ENCODE peak calls at places on chromosomes 4 and X, in four cellular contexts. O is lung, Z is foreskin keratinocyte, C is GM12878. X is an unnamed sample.

GRCh38 chr4:1842993-1843448 is 12.9 kb downstream of the LETM1 start:
- DNase-seq in O (no peak), Z (no peak), C (no peak), X (no peak)

GRCh38 chrX:123450217-123450616 is 266.1 kb downstream of the GRIA3 start:
- DNase-seq in O (no peak), Z (no peak), C (no peak), X (no peak)

GRCh38 chrX:44874481-44875184 is 1.6 kb downstream of the KDM6A start:
- DNase-seq in O (peak), Z (peak), C (no peak), X (no peak)

GRCh38 chr4:183659029-183659870 is at the start of the genes RWDD4 and TRAPPC11:
- DNase-seq in O (peak), Z (peak), C (peak), X (peak)

GRCh38 chr4:47930971-47931804 is 16.8 kb upstream of the NFXL1 start:
- DNase-seq in O (no peak), Z (peak), C (no peak), X (no peak)

GRCh38 chr4:140103676-140104075 is 50.3 kb downstream of the MAML3 start:
- DNase-seq in O (no peak), Z (peak), C (peak), X (no peak)

GRCh38 chr4:5772528-5773270 is 61.7 kb downstream of the EVC start:
- DNase-seq in O (no peak), Z (no peak), C (no peak), X (peak)

GRCh38 chrX:57817302-57817701 is 93.0 kb downstream of the ZXDA start:
- DNase-seq in O (no peak), Z (no peak), C (no peak), X (no peak)

GRCh38 chr4:54082168-54082567 is 17.8 kb upstream of the CHIC2 start:
- DNase-seq in O (no peak), Z (peak), C (no peak), X (no peak)

GRCh38 chr4:184298255-184298654 is 80.6 kb upstream of the ENPP6 start:
- DNase-seq in O (no peak), Z (no peak), C (no peak), X (no peak)

DNA sequence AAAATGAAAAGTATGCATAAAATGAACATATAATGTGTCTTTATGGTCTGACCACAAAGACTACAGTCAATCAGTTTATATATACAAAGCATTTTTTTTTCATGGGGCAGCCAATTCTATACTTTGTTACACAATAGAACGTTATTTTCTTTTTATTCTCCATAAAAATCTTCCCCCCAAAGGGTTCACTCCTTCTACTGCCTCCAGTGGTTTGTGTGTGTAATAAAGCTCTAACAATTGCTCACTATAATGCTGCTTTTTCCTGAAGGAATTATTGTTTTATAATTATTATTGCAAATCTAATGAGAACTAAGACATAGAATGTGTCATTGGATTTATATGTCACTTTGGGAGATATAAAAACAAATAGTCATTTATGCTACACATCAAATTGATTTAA is 664.1 kb upstream of the PABPC4L start:
- DNase-seq in O (no peak), Z (no peak), C (no peak), X (no peak)
- TF ChIP-seq CTCF in O (no peak), Z (no peak), C (no peak), X (no peak)

GRCh38 chrX:54824195-54824594 is 16.6 kb downstream of the MAGED2 start:
- DNase-seq in O (no peak), Z (no peak), C (no peak), X (no peak)

GRCh38 chrX:54824722-54825121 is 17.2 kb downstream of the MAGED2 start:
- DNase-seq in O (no peak), Z (no peak), C (no peak), X (no peak)

GRCh38 chrX:54821310-54821709 is 13.8 kb downstream of the MAGED2 start:
- DNase-seq in O (no peak), Z (no peak), C (no peak), X (no peak)

GRCh38 chrX:54826598-54826997 is 19.1 kb downstream of the MAGED2 start:
- DNase-seq in O (no peak), Z (no peak), C (no peak), X (no peak)

GRCh38 chrX:54825716-54826428 is 18.3 kb downstream of the MAGED2 start:
- DNase-seq in O (no peak), Z (peak), C (no peak), X (no peak)
- TF ChIP-seq CTCF in O (no peak), Z (peak), C (peak), X (no peak)

GRCh38 chrX:100681581-100681980 is 37.6 kb downstream of the SRPX2 start:
- DNase-seq in O (no peak), Z (no peak), C (no peak), X (no peak)

GRCh38 chrX:100674705-100675104 is 30.7 kb downstream of the SRPX2 start:
- DNase-seq in O (no peak), Z (no peak), C (no peak), X (no peak)

GRCh38 chrX:100673397-100673953 is 29.5 kb downstream of the SRPX2 start:
- DNase-seq in O (no peak), Z (no peak), C (no peak), X (no peak)

GRCh38 chrX:100680756-100681155 is 36.8 kb downstream of the SRPX2 start:
- DNase-seq in O (no peak), Z (no peak), C (no peak), X (no peak)

GRCh38 chrX:100677616-100678181 is 33.7 kb downstream of the SRPX2 start:
- DNase-seq in O (no peak), Z (no peak), C (no peak), X (no peak)
- TF ChIP-seq CTCF in O (no peak), Z (no peak), C (no peak), X (no peak)

DNA sequence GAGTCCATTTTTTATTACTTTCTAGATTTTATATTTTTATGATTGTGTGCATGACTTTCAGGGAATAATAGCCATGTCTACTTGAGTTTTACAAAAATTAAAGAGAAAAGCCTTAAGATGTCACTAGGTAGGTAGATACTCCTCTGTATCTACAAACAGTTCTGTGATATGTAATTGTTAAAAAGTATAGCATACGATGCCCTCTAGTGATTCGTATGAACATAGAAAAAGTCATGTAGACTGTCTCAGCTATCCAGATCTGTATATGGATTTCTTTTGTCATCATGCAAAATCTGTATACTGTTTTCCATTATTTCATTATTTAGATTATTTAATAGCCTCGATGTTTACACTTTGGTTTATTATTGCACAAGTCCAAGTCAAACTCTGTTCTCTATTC is 856.6 kb downstream of the CENPC start:
- DNase-seq in O (no peak), Z (peak), C (no peak), X (no peak)
- TF ChIP-seq CTCF in O (no peak), Z (peak), C (no peak), X (no peak)

GRCh38 chr4:80461412-80461811 is 125.9 kb downstream of the CFAP299 start:
- DNase-seq in O (no peak), Z (peak), C (no peak), X (no peak)

GRCh38 chr4:80465238-80465637 is 129.7 kb downstream of the CFAP299 start:
- DNase-seq in O (no peak), Z (peak), C (no peak), X (no peak)

GRCh38 chr4:80462537-80463207 is 127.1 kb downstream of the CFAP299 start:
- DNase-seq in O (no peak), Z (no peak), C (peak), X (no peak)

GRCh38 chr4:80463509-80463908 is 128.0 kb downstream of the CFAP299 start:
- DNase-seq in O (no peak), Z (no peak), C (no peak), X (no peak)

DNA sequence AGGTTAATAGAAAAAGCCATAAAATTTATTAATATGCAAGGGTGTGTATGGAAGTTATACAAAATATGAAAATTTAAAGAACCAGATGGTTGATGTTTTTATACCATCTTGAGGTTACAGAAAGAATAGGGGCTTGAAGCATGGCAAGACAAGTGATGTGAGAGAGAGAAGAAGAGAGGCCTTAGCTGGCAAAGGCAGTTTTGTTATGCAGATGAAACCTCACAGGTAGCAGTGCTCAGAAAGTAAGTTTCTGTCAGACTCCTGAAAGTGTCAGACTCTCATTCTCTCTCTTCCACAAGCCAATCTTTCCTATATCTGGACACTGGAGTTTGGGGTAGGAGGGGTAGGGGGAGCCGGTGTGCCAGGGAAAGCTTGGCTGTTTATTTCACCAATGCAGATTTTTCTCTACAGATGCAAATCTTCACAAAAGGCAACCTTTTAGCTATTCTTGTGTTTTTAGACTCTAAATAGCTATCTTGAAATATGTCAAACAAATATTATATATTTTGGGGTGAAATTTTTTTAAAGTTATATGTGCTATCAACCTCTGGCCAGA is 124.5 kb downstream of the CFAP299 start:
- DNase-seq in O (no peak), Z (no peak), C (no peak), X (no peak)
- TF ChIP-seq CTCF in O (no peak), Z (no peak), C (no peak), X (no peak)

GRCh38 chr4:122650148-122650547 is 29.3 kb upstream of the IL21 start:
- DNase-seq in O (no peak), Z (no peak), C (no peak), X (no peak)
- TF ChIP-seq CTCF in O (no peak), Z (no peak), C (no peak), X (no peak)

GRCh38 chr4:163191999-163192398 is 25.3 kb upstream of the NAF1 start:
- DNase-seq in O (no peak), Z (no peak), C (no peak), X (no peak)
- TF ChIP-seq CTCF in O (no peak), Z (peak), C (no peak), X (no peak)

GRCh38 chr4:13647012-13647411 is 19.5 kb upstream of the BOD1L1 start:
- DNase-seq in O (no peak), Z (no peak), C (no peak), X (no peak)

GRCh38 chr4:13642576-13642975 is 15.1 kb upstream of the BOD1L1 start:
- DNase-seq in O (no peak), Z (no peak), C (no peak), X (no peak)

GRCh38 chr4:13641084-13641483 is 13.6 kb upstream of the BOD1L1 start:
- DNase-seq in O (no peak), Z (no peak), C (no peak), X (no peak)

GRCh38 chr4:13642163-13642562 is 14.6 kb upstream of the BOD1L1 start:
- DNase-seq in O (no peak), Z (no peak), C (no peak), X (no peak)

GRCh38 chr4:13645075-13645474 is 17.6 kb upstream of the BOD1L1 start:
- DNase-seq in O (no peak), Z (no peak), C (no peak), X (no peak)
- TF ChIP-seq CTCF in O (no peak), Z (no peak), C (no peak), X (peak)

GRCh38 chr4:112378858-112379257 is 81.7 kb downstream of the ALPK1 start:
- DNase-seq in O (no peak), Z (no peak), C (no peak), X (no peak)

GRCh38 chr4:112377127-112377635 is 80.0 kb downstream of the ALPK1 start:
- DNase-seq in O (no peak), Z (no peak), C (no peak), X (no peak)

GRCh38 chr4:112377701-112378620 is 80.8 kb downstream of the ALPK1 start:
- DNase-seq in O (no peak), Z (no peak), C (no peak), X (no peak)

GRCh38 chr4:112381996-112382692 is 85.0 kb downstream of the ALPK1 start:
- DNase-seq in O (no peak), Z (no peak), C (no peak), X (no peak)

DNA sequence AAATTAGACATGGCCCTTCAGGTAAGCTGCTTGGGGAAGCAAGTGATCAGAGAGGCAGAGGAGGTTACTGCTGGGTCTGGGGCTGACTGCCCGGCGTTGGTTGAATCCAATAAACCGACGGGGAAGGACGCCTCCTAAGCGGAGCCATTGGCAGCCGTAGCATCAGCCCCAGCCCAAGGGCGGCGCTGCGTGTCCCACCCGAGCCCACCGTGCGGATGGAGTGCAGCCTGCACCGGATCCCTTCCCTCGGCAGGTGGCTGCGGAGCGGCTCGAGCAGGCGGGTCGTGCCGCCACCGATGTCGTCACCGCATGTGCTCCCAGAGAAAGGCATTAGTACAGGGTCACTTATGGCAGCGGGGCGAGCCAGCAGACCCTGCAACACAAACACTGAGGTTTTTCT is 82.1 kb downstream of the ALPK1 start:
- DNase-seq in O (no peak), Z (no peak), C (no peak), X (no peak)
- TF ChIP-seq CTCF in O (no peak), Z (no peak), C (no peak), X (no peak)

GRCh38 chrX:125131146-125131545 is 188.5 kb upstream of the TEX13C start:
- DNase-seq in O (no peak), Z (peak), C (no peak), X (no peak)

GRCh38 chrX:125137521-125137920 is 182.2 kb upstream of the TEX13C start:
- DNase-seq in O (no peak), Z (no peak), C (no peak), X (no peak)

GRCh38 chrX:125132274-125132673 is 187.4 kb upstream of the TEX13C start:
- DNase-seq in O (no peak), Z (peak), C (no peak), X (no peak)
- TF ChIP-seq CTCF in O (no peak), Z (peak), C (peak), X (peak)

X was measured in mesothelial cell of epicardium.